ENCODE peak calls at places on chromosomes 11 and 22, in seven cellular contexts. P is dorsolateral prefrontal cortex, K is stomach, Y is breast epithelium, W is PC-3, L is mesenchymal stem cell, V is ascending aorta. C is an unnamed sample.

GRCh38 chr11:57458060-57458409 is 2.3 kb upstream of the RTN4RL2 start:
- DNase-seq in P (no peak), K (no peak), Y (no peak), W (peak; percentile 62), L (no peak), V (no peak), C (no peak)

GRCh38 chr22:48319321-48320047 is 1508.2 kb downstream of the BRD1 start:
- DNase-seq in P (no peak), K (no peak), Y (peak; percentile 40), W (no peak), L (no peak), V (no peak), C (peak; percentile 31)

GRCh38 chr11:4881860-4882500 is at the start of gene OR51T1:
- DNase-seq in P (no peak), K (no peak), Y (no peak), W (no peak), L (peak; percentile 16), V (no peak), C (no peak)

GRCh38 chr11:63165710-63166310 is 21.8 kb upstream of the SLC22A24 start:
- DNase-seq in P (no peak), K (no peak), Y (no peak), W (peak; percentile 47), L (no peak), V (no peak), C (no peak)

GRCh38 chr22:22824340-22825212 is 63.0 kb upstream of the IGLL5 start:
- DNase-seq in P (no peak), K (no peak), Y (no peak), W (no peak), L (no peak), V (no peak), C (no peak)

GRCh38 chr11:5369793-5370192 is 13.8 kb upstream of the OR51M1 start:
- DNase-seq in P (no peak), K (no peak), Y (no peak), W (peak; percentile 4), L (peak; percentile 68), V (no peak), C (peak; percentile 22)

GRCh38 chr11:20367313-20367948 is 3.9 kb downstream of the HTATIP2 start:
- DNase-seq in P (peak; percentile 74), K (peak; percentile 43), Y (no peak), W (peak; percentile 93), L (peak; percentile 91), V (no peak), C (no peak)

GRCh38 chr11:10770626-10771254 is 19.7 kb downstream of the CTR9 start:
- DNase-seq in P (peak; percentile 36), K (peak; percentile 63), Y (no peak), W (peak; percentile 72), L (peak; percentile 67), V (no peak), C (peak; percentile 51)

GRCh38 chr22:38843716-38844660 is at the start of gene NPTXR:
- DNase-seq in P (peak; percentile 59), K (peak; percentile 62), Y (no peak), W (peak; percentile 42), L (peak; percentile 63), V (no peak), C (peak; percentile 97)

GRCh38 chr22:38843201-38843715 is 570 bp downstream of the NPTXR start:
- DNase-seq in P (no peak), K (peak; percentile 38), Y (no peak), W (peak; percentile 55), L (peak; percentile 80), V (no peak), C (peak; percentile 91)

GRCh38 chr22:38842512-38843200 is 1.2 kb downstream of the NPTXR start:
- DNase-seq in P (no peak), K (no peak), Y (no peak), W (no peak), L (no peak), V (no peak), C (no peak)

GRCh38 chr22:38844661-38845367 is 986 bp upstream of the NPTXR start:
- DNase-seq in P (no peak), K (no peak), Y (no peak), W (no peak), L (peak; percentile 5), V (no peak), C (no peak)

DNA sequence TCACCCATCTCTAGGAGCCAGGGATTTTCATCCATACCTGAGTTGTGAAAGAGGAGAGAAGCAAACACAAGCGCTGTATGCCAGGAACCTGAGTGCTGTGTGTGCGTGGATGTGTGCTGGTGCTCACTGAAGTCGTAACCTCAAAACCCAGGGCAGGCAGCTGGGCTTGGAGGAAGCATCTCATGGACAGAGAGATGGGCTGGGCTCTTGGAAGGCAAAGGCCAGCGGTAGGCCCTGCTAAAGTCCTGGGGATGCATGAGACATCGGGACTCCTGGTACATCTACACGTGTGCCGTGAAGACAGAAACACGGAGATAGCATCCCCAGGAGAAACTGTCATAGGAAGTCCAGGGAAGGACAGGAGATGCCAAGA is 1.5 kb upstream of the NPTXR start:
- DNase-seq in P (no peak), K (no peak), Y (no peak), W (no peak), L (no peak), V (no peak), C (no peak)
- H3K27me3 ChIP-seq in P (no peaks in the 10 kb centered on the region), K (peaks cover 51% of the 10 kb centered on the region), Y (no peaks in the 10 kb centered on the region), W (no peaks in the 10 kb centered on the region), L (peaks cover 38% of the 10 kb centered on the region), V (no peaks in the 10 kb centered on the region), C (peaks cover 41% of the 10 kb centered on the region)

GRCh38 chr11:30821438-30821965 is 235.3 kb upstream of the MPPED2 start:
- DNase-seq in P (no peak), K (no peak), Y (peak; percentile 52), W (no peak), L (no peak), V (no peak), C (no peak)

GRCh38 chr11:30811226-30811625 is 225.1 kb upstream of the MPPED2 start:
- DNase-seq in P (no peak), K (no peak), Y (no peak), W (no peak), L (no peak), V (no peak), C (no peak)

GRCh38 chr11:30818721-30819120 is 232.6 kb upstream of the MPPED2 start:
- DNase-seq in P (no peak), K (no peak), Y (no peak), W (no peak), L (no peak), V (no peak), C (no peak)

GRCh38 chr11:30816959-30817880 is 231.1 kb upstream of the MPPED2 start:
- DNase-seq in P (no peak), K (no peak), Y (no peak), W (no peak), L (no peak), V (no peak), C (no peak)

GRCh38 chr11:30815619-30816018 is 229.5 kb upstream of the MPPED2 start:
- DNase-seq in P (no peak), K (no peak), Y (no peak), W (no peak), L (no peak), V (no peak), C (no peak)
- H3K4me3 ChIP-seq in P (no peak overlapping the region), K (no peak overlapping the region), Y (no peak overlapping the region), W (no peak overlapping the region), L (no peak overlapping the region), V (no peak overlapping the region), C (no peak overlapping the region)

DNA sequence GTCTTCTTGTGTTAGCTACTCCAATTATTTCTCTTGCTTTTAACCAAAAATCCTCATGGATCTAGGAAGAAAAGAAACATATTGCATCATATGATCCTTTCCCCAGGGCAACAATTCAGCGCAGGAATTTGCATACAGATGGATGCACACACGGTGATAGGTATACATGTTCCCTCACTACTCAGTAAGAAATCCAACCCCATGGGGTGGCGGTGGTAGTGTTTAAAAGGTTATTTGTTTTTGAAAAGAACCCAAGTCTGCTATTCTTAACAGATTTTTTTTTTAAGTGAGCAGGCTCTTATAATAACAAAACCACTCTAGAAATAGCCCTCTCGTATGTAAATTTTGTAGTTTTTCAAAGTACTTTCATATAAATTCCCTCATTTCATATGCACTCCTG is 4.2 kb upstream of the SYN3 start:
- DNase-seq in P (no peak), K (no peak), Y (no peak), W (no peak), L (no peak), V (no peak), C (no peak)
- H3K27me3 ChIP-seq in P (no peaks in the 10 kb centered on the region), K (peaks cover 45% of the 10 kb centered on the region), Y (peaks cover 21% of the 10 kb centered on the region), W (no peaks in the 10 kb centered on the region), L (peaks cover 60% of the 10 kb centered on the region), V (peaks cover 7% of the 10 kb centered on the region), C (peaks cover 11% of the 10 kb centered on the region)

DNA sequence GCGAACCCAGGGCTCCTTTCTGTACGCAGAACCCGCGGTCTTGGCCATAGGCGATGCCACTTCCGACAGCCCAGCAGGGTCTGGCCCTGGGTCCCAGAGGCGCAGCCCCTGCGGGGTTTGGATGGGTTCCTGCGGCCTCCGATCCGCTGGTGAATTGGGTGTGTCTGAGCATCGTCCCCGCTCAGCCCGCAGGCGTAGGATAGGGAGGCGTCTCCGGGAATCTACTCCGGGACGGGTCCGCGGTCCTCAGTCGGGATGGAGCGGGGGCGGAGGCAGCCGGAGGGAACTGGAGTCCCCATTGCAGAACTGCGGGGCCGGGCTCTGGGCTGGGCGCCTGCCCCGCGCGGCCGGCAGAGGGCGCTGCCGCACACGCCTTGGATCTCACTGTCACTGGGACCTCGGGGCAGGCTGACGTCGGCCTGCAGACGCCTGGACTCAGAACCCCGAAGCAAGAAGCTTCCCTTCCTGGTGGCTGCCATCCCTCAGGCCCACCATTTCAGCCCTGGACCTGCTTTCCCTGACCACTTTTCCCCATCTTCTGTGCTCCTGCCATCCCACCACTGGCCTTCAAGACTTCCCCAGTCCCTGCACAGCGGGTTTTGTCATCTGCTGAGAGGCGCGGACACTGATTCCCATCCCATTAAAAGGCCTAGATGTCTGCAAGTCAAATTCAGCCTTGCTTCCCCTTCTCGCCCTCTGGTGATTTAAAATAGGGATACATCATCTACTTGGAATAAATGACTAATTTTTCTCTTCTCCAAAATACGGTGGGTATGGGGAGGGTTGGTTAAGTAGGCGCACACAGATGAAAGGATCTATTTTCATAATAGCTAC is 38.3 kb upstream of the CREB3L1 start:
- DNase-seq in P (peak; percentile 84), K (peak; percentile 85), Y (peak; percentile 74), W (peak; percentile 86), L (peak; percentile 88), V (peak; percentile 50), C (peak; percentile 97)
- H3K4me3 ChIP-seq in P (peak overlapping the region; percentile 60), K (peak overlapping the region; percentile 36), Y (peak overlapping the region; percentile 59), W (peak overlapping the region; percentile 66), L (peak overlapping the region; percentile 81), V (peak overlapping the region; percentile 86), C (peak overlapping the region; percentile 46)

C was measured in H7.